ENCODE peak calls at places on chromosomes 1 and 21, in ten cellular contexts. X is GM12864; A is activated T-helper 9 cell treated with anti-CD3 and anti-CD28 coated beads, Interleukin-2, amount 50 U/mL, for 16 hours; N is CD4-positive, CD25-positive, alpha-beta regulatory T cell; W is adrenal gland; G is NAMALWA; M is GM03348; L is activated CD8-positive, alpha-beta memory T cell treated with anti-CD3 and anti-CD28 coated beads for 4 hours; D is IMR-90; K is mesenteric fat pad. T is an unnamed sample.

GRCh38 chr1:243269461-243269801 is 13.6 kb downstream of the SDCCAG8 start:
- DNase-seq in X (no peak), A (no peak), N (no peak), W (no peak), G (peak; percentile 50), M (no peak), L (no peak), D (no peak), K (no peak), T (no peak)

GRCh38 chr1:225476100-225476511 is 48.3 kb upstream of the LBR start:
- DNase-seq in X (no peak), A (no peak), N (no peak), W (no peak), G (no peak), M (no peak), L (no peak), D (no peak), K (peak; percentile 45), T (no peak)

GRCh38 chr1:101314244-101314643 is 77.4 kb downstream of the S1PR1 start:
- DNase-seq in X (no peak), A (no peak), N (no peak), W (no peak), G (no peak), M (peak; percentile 39), L (no peak), D (peak; percentile 62), K (no peak), T (no peak)

GRCh38 chr1:2498648-2499047 is 22.6 kb downstream of the PLCH2 start:
- DNase-seq in X (no peak), A (no peak), N (no peak), W (no peak), G (no peak), M (no peak), L (no peak), D (no peak), K (no peak), T (no peak)

GRCh38 chr1:2926447-2927055 is 94.7 kb upstream of the ACTRT2 start:
- DNase-seq in X (no peak), A (no peak), N (no peak), W (no peak), G (no peak), M (no peak), L (no peak), D (no peak), K (no peak), T (no peak)

GRCh38 chr1:116874622-116875277 is 35.0 kb upstream of the PTGFRN start:
- DNase-seq in X (no peak), A (no peak), N (no peak), W (no peak), G (no peak), M (no peak), L (no peak), D (no peak), K (no peak), T (no peak)

GRCh38 chr1:205585835-205586785 is 45.7 kb downstream of the ELK4 start:
- DNase-seq in X (no peak), A (no peak), N (no peak), W (no peak), G (no peak), M (no peak), L (no peak), D (no peak), K (peak; percentile 68), T (no peak)

GRCh38 chr1:217907504-217907903 is 276.4 kb downstream of the SPATA17 start:
- DNase-seq in X (peak; percentile 3), A (no peak), N (no peak), W (no peak), G (no peak), M (no peak), L (no peak), D (peak; percentile 12), K (no peak), T (no peak)

GRCh38 chr1:38000529-38001453 is 4.5 kb downstream of the FHL3 start:
- DNase-seq in X (no peak), A (no peak), N (no peak), W (no peak), G (no peak), M (peak; percentile 82), L (no peak), D (peak; percentile 87), K (peak; percentile 89), T (no peak)

GRCh38 chr1:15337656-15338402 is 71.9 kb upstream of the EFHD2 start:
- DNase-seq in X (no peak), A (no peak), N (no peak), W (peak; percentile 67), G (no peak), M (peak; percentile 87), L (no peak), D (peak; percentile 85), K (no peak), T (no peak)

GRCh38 chr1:65911679-65912078 is 119.0 kb downstream of the PDE4B start:
- DNase-seq in X (no peak), A (no peak), N (no peak), W (no peak), G (peak; percentile 7), M (no peak), L (no peak), D (no peak), K (no peak), T (no peak)

GRCh38 chr1:178161516-178161915 is 67.6 kb downstream of the RASAL2 start:
- DNase-seq in X (no peak), A (no peak), N (no peak), W (no peak), G (no peak), M (peak; percentile 5), L (no peak), D (no peak), K (no peak), T (no peak)

GRCh38 chr1:197126698-197127097 is 19.8 kb downstream of the ASPM start:
- DNase-seq in X (no peak), A (no peak), N (no peak), W (no peak), G (no peak), M (no peak), L (no peak), D (no peak), K (no peak), T (no peak)

GRCh38 chr1:236908669-236909068 is 95.6 kb downstream of the MT1HL1 start:
- DNase-seq in X (no peak), A (no peak), N (no peak), W (no peak), G (no peak), M (no peak), L (no peak), D (no peak), K (no peak), T (no peak)

GRCh38 chr1:228471762-228472398 is 15.3 kb upstream of the RNF187 start:
- DNase-seq in X (no peak), A (no peak), N (peak; percentile 75), W (no peak), G (peak; percentile 77), M (peak; percentile 49), L (no peak), D (peak; percentile 44), K (no peak), T (peak; percentile 64)

GRCh38 chr1:46186076-46186475 is 9.8 kb upstream of the P3R3URF start:
- DNase-seq in X (no peak), A (no peak), N (no peak), W (no peak), G (no peak), M (no peak), L (no peak), D (no peak), K (no peak), T (no peak)

GRCh38 chr21:43369124-43369523 is 57.8 kb downstream of the SIK1 start:
- DNase-seq in X (no peak), A (no peak), N (no peak), W (peak; percentile 85), G (no peak), M (peak; percentile 75), L (no peak), D (peak; percentile 46), K (no peak), T (no peak)

GRCh38 chr1:229271448-229272120 is 673 bp downstream of the RAB4A start:
- DNase-seq in X (no peak), A (peak; percentile 17), N (peak; percentile 66), W (no peak), G (peak; percentile 59), M (peak; percentile 62), L (peak; percentile 14), D (peak; percentile 38), K (no peak), T (peak; percentile 33)

GRCh38 chr1:63557365-63557987 is 34.2 kb downstream of the EFCAB7 start:
- DNase-seq in X (peak; percentile 15), A (no peak), N (peak; percentile 46), W (no peak), G (peak; percentile 71), M (peak; percentile 55), L (no peak), D (peak; percentile 67), K (no peak), T (peak; percentile 27)

GRCh38 chr1:206429421-206429820 is 40.9 kb upstream of the IKBKE start:
- DNase-seq in X (no peak), A (no peak), N (no peak), W (no peak), G (no peak), M (no peak), L (no peak), D (no peak), K (no peak), T (no peak)

GRCh38 chr21:19123053-19123452 is 719.5 kb upstream of the TMPRSS15 start:
- DNase-seq in X (no peak), A (no peak), N (no peak), W (no peak), G (no peak), M (no peak), L (no peak), D (no peak), K (no peak), T (peak; percentile 50)

GRCh38 chr1:57093122-57093521 is 127.3 kb upstream of the C8B start:
- DNase-seq in X (no peak), A (no peak), N (no peak), W (no peak), G (no peak), M (no peak), L (no peak), D (no peak), K (no peak), T (no peak)

GRCh38 chr1:219265026-219265515 is 91.4 kb downstream of the LYPLAL1 start:
- DNase-seq in X (no peak), A (no peak), N (no peak), W (no peak), G (no peak), M (no peak), L (no peak), D (no peak), K (no peak), T (no peak)